ENCODE peak calls at places on chromosomes 2 and 18, in four cellular contexts. U, Z, A and Q are unnamed samples.

GRCh38 chr18:79576686-79577351 is 102.8 kb upstream of the CTDP1 start:
- DNase-seq in U (no peak), Z (no peak), A (no peak), Q (no peak)

GRCh38 chr2:8821276-8822217 is 15.9 kb downstream of the KIDINS220 start:
- DNase-seq in U (no peak), Z (peak; percentile 79), A (no peak), Q (no peak)

GRCh38 chr18:58697131-58697530 is 25.9 kb downstream of the MALT1 start:
- DNase-seq in U (no peak), Z (no peak), A (no peak), Q (no peak)

GRCh38 chr2:11366326-11366741 is 21.9 kb upstream of the ROCK2 start:
- DNase-seq in U (no peak), Z (peak; percentile 95), A (no peak), Q (no peak)

GRCh38 chr2:133821107-133821760 is 253.0 kb upstream of the NCKAP5 start:
- DNase-seq in U (no peak), Z (no peak), A (no peak), Q (no peak)

GRCh38 chr18:48975817-48976649 is 25.3 kb upstream of the SMAD7 start:
- DNase-seq in U (peak; percentile 40), Z (no peak), A (peak; percentile 56), Q (peak; percentile 73)

GRCh38 chr18:46378864-46379207 is 274.7 kb downstream of the HAUS1 start:
- DNase-seq in U (no peak), Z (no peak), A (no peak), Q (no peak)

GRCh38 chr2:186543561-186544131 is 46.2 kb upstream of the ITGAV start:
- DNase-seq in U (no peak), Z (no peak), A (no peak), Q (no peak)

GRCh38 chr2:10124538-10125045 is 2.1 kb downstream of the RRM2 start:
- DNase-seq in U (no peak), Z (peak; percentile 82), A (peak; percentile 84), Q (peak; percentile 46)

GRCh38 chr2:69393963-69394362 is 6.9 kb upstream of the GFPT1 start:
- DNase-seq in U (no peak), Z (no peak), A (no peak), Q (no peak)

GRCh38 chr2:164504253-164504652 is 117.0 kb downstream of the GRB14 start:
- DNase-seq in U (peak; percentile 69), Z (peak; percentile 59), A (no peak), Q (peak; percentile 12)

GRCh38 chr2:134782792-134783191 is 55.6 kb upstream of the ACMSD start:
- DNase-seq in U (no peak), Z (peak; percentile 73), A (no peak), Q (no peak)

GRCh38 chr2:179596018-179596417 is 265.4 kb downstream of the ZNF385B start:
- DNase-seq in U (no peak), Z (no peak), A (no peak), Q (no peak)

GRCh38 chr2:237688081-237688480 is 60.7 kb downstream of the LRRFIP1 start:
- DNase-seq in U (no peak), Z (no peak), A (no peak), Q (no peak)

GRCh38 chr2:231159306-231159705 is 34.5 kb upstream of the HTR2B start:
- DNase-seq in U (no peak), Z (no peak), A (no peak), Q (no peak)

GRCh38 chr2:28638102-28638501 is 113.5 kb upstream of the PPP1CB start:
- DNase-seq in U (no peak), Z (no peak), A (no peak), Q (no peak)

GRCh38 chr2:26651458-26652155 is 10.4 kb upstream of the CIB4 start:
- DNase-seq in U (no peak), Z (no peak), A (no peak), Q (no peak)

GRCh38 chr2:17441055-17441771 is 77.0 kb downstream of the RAD51AP2 start:
- DNase-seq in U (no peak), Z (no peak), A (peak; percentile 9), Q (no peak)

GRCh38 chr2:17441790-17442189 is 76.5 kb downstream of the RAD51AP2 start:
- DNase-seq in U (no peak), Z (no peak), A (peak; percentile 9), Q (no peak)

GRCh38 chr2:17442334-17442733 is 75.9 kb downstream of the RAD51AP2 start:
- DNase-seq in U (no peak), Z (no peak), A (no peak), Q (no peak)

GRCh38 chr2:17445744-17446143 is 72.5 kb downstream of the RAD51AP2 start:
- DNase-seq in U (no peak), Z (no peak), A (no peak), Q (no peak)
- TF ChIP-seq SP1 in U (no peak), Z (no peak), A (no peak), Q (no peak)

DNA sequence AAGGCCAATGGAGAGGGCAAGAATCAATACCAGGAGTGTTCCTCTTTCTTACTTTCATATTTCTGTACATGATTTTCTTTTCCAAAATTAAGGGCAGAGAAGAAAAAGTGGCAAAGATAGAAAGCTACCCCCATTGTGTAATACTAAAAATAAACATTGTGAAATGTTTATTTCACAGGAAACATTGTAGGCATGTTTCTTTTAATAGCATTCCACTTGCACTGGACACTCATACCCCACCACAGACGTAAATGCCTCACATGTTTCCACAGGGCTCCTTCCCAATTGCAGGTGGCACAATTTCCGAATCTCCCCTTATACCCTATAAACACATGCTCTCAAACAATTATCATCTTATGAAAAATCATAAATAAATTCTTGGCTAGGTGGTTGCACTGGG is 645.1 kb upstream of the SETBP1 start:
- DNase-seq in U (no peak), Z (no peak), A (no peak), Q (no peak)
- TF ChIP-seq ELF4 in U (no peak), Z (no peak), A (no peak), Q (no peak)

GRCh38 chr2:235860846-235861245 is 307.3 kb downstream of the GBX2 start:
- DNase-seq in U (no peak), Z (no peak), A (no peak), Q (no peak)
- TF ChIP-seq SP1 in U (no peak), Z (no peak), A (no peak), Q (no peak)

GRCh38 chr2:55311444-55311870 is 42.4 kb upstream of the MTIF2 start:
- DNase-seq in U (no peak), Z (no peak), A (no peak), Q (peak; percentile 10)
- TF ChIP-seq ELF4 in U (no peak), Z (no peak), A (no peak), Q (no peak)

DNA sequence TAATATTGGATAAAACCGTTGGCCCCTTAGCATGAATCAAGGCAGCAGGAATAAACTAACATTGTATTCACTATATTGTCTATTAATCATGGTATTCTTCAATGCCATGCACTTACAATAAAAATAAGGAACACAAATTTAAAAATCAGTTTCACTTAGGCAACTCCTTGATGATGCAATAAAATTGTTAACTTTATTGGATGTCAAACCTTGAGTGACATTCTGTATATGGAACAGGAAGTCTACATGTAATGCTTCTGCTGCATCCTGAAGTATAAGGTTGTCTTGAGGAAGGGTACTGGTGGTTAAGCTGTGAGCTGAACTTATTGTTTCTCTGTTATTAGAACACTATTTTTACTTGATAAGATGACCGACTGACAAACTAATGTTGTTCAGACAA is 605.5 kb downstream of the SATB2 start:
- DNase-seq in U (no peak), Z (no peak), A (no peak), Q (no peak)
- TF ChIP-seq SP1 in U (no peak), Z (no peak), A (no peak), Q (no peak)

GRCh38 chr2:236569593-236569973 is at the start of gene ACKR3:
- DNase-seq in U (peak; percentile 77), Z (peak; percentile 41), A (no peak), Q (peak; percentile 30)
- TF ChIP-seq ELF4 in U (no peak), Z (no peak), A (no peak), Q (no peak)